ENCODE peak calls at places on chromosomes 1 and 21, in four cellular contexts. M is brain microvascular endothelial cell; H is heart right ventricle; R is CD8-positive, alpha-beta T cell. N is an unnamed sample.

GRCh38 chr1:111793896-111794295 is 38.2 kb downstream of the DDX20 start:
- DNase-seq in M (no peak), H (no peak), R (no peak), N (no peak)

GRCh38 chr1:60911980-60912692 is 170.2 kb upstream of the NFIA start:
- DNase-seq in M (no peak), H (peak), R (no peak), N (no peak)

GRCh38 chr21:45829566-45830147 is 151.9 kb upstream of the COL6A1 start:
- DNase-seq in M (no peak), H (no peak), R (no peak), N (no peak)

GRCh38 chr1:57142999-57143398 is 177.2 kb upstream of the C8B start:
- DNase-seq in M (no peak), H (no peak), R (no peak), N (no peak)

GRCh38 chr1:197103295-197103694 is 36.2 kb upstream of the F13B start:
- DNase-seq in M (peak), H (no peak), R (no peak), N (no peak)

GRCh38 chr1:1069061-1069710 is 4.9 kb downstream of the RNF223 start:
- DNase-seq in M (peak), H (peak), R (peak), N (peak)

GRCh38 chr1:26774462-26774861 is 13.3 kb upstream of the PIGV start:
- DNase-seq in M (no peak), H (no peak), R (no peak), N (no peak)

GRCh38 chr1:94281361-94282142 is 44.2 kb upstream of the ARHGAP29 start:
- DNase-seq in M (peak), H (no peak), R (no peak), N (no peak)

GRCh38 chr1:162502928-162503327 is 5.3 kb downstream of the UHMK1 start:
- DNase-seq in M (no peak), H (no peak), R (no peak), N (no peak)

GRCh38 chr1:33094971-33095604 is 14.1 kb downstream of the AZIN2 start:
- DNase-seq in M (peak), H (no peak), R (peak), N (peak)

GRCh38 chr1:93446837-93447451 is 974 bp upstream of the FNBP1L start:
- DNase-seq in M (no peak), H (no peak), R (no peak), N (no peak)

GRCh38 chr1:216599851-216600250 is 123.4 kb downstream of the ESRRG start:
- DNase-seq in M (no peak), H (no peak), R (no peak), N (no peak)

GRCh38 chr1:216604771-216605170 is 118.5 kb downstream of the ESRRG start:
- DNase-seq in M (no peak), H (no peak), R (no peak), N (no peak)

GRCh38 chr1:216598448-216598847 is 124.8 kb downstream of the ESRRG start:
- DNase-seq in M (no peak), H (no peak), R (no peak), N (no peak)

GRCh38 chr1:216600730-216601426 is 122.4 kb downstream of the ESRRG start:
- DNase-seq in M (peak), H (peak), R (no peak), N (peak)

DNA sequence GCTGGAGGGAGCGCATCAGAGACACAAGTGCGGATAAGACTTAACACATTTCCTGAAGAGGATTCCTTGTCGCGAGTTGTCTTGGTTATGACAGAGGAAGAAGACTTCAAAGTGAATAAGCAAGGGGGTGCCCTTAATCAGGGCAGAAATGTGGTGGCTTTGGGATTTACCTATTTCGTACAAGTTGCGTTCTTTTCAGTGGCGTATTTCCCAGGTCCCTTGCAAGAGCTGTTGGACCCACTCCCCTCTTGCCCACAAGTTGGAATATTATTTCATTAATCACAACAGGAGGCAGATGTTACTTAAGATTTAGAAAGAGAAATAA is 121.8 kb downstream of the ESRRG start:
- DNase-seq in M (no peak), H (no peak), R (no peak), N (no peak)
- TF ChIP-seq CTCF in M (no peak), H (no peak), R (no peak), N (no peak)

GRCh38 chr1:200893411-200893901 is 1.2 kb upstream of the INAVA start:
- DNase-seq in M (no peak), H (no peak), R (no peak), N (no peak)

GRCh38 chr1:200895801-200896570 is 1.3 kb downstream of the INAVA start:
- DNase-seq in M (no peak), H (no peak), R (no peak), N (no peak)

GRCh38 chr1:200895448-200895799 is 724 bp downstream of the INAVA start:
- DNase-seq in M (no peak), H (no peak), R (no peak), N (no peak)

GRCh38 chr1:200896571-200897187 is 2.0 kb downstream of the INAVA start:
- DNase-seq in M (no peak), H (no peak), R (no peak), N (no peak)

DNA sequence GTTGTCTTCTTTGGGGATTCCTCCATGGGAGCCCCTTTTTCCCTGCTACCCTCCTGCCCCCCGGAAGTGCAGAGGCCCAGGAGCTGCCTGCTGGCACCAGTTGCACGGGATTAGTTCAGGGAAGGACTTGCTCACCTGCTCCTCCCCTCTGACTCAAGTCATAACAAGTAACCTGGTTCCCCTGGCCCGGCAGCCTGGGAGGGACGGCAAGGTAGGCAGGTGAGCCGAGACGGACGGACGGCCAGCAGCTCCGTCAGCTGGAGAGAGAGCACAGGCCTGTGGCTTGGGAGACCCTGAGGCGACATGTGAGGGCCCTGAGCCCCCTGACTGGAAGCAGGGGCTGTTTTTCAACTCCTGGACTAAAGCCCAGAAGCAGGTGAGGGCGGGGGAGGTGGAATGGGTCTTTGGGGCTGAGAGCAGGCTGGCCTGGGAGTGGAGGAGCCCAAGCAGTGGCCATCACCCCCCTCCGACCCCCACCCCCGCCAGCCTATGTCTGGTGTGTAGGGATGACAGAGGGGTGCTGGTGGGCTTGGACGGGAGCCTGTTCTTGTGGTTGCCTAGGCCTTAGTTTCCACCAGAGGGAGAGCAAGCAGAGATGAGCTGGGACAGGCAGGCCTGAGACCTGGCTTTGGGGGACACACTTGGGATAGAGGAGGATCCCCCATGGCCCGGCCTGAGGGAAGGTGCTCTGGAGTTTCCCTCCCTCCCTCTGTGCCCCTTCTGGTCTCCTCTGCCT is at the start of gene INAVA:
- DNase-seq in M (no peak), H (no peak), R (no peak), N (no peak)
- TF ChIP-seq CTCF in M (no peak), H (no peak), R (no peak), N (no peak)

DNA sequence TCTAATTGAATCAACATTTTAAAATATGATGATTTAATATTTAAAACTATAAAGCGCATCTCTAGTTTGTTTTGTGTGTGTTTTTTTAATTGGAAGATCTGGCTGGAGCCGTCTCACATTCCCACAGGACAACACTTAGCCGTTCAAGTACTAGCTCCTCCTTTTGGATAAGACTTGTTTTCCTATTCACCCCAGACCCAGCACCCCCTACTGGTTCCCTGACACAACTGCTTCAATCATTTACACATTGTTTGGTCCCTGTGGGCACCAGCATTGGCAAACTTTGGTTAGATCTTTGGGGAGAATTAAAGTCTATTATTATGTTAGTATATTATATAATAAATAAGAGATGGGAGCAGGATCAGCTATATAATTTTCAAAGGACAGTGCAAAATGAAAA is 34.5 kb downstream of the TYW3 start:
- DNase-seq in M (peak), H (no peak), R (no peak), N (no peak)
- TF ChIP-seq CTCF in M (peak), H (no peak), R (no peak), N (no peak)

GRCh38 chr21:41378849-41379248 is 17.0 kb downstream of the MX2 start:
- DNase-seq in M (no peak), H (no peak), R (no peak), N (no peak)
- TF ChIP-seq CTCF in M (peak), H (no peak), R (no peak), N (no peak)

N was measured in D721Med.